ENCODE peak calls at places on chromosomes 7 and 10, in five cellular contexts. One of them, this sample, is unnamed.

GRCh38 chr10:33132626-33133025 is 174.6 kb upstream of the ITGB1 start:
- DNase-seq in COR-L47: no peak
- DNase-seq in ureter: no peak
- DNase-seq in T-cell: peak
- DNase-seq in HCEC 1CT: no peak
- DNase-seq in this sample: no peak

GRCh38 chr10:23063387-23064287 is 31.7 kb upstream of the MSRB2 start:
- DNase-seq in COR-L47: no peak
- DNase-seq in ureter: no peak
- DNase-seq in T-cell: no peak
- DNase-seq in HCEC 1CT: no peak
- DNase-seq in this sample: no peak

GRCh38 chr10:130136214-130137076 is at the start of gene GLRX3:
- DNase-seq in COR-L47: peak
- DNase-seq in ureter: peak
- DNase-seq in T-cell: peak
- DNase-seq in HCEC 1CT: peak
- DNase-seq in this sample: peak

GRCh38 chr7:34330308-34330707 is 327.7 kb upstream of the NPSR1 start:
- DNase-seq in COR-L47: no peak
- DNase-seq in ureter: no peak
- DNase-seq in T-cell: no peak
- DNase-seq in HCEC 1CT: no peak
- DNase-seq in this sample: no peak

GRCh38 chr7:114628362-114628761 is 213.7 kb downstream of the FOXP2 start:
- DNase-seq in COR-L47: no peak
- DNase-seq in ureter: no peak
- DNase-seq in T-cell: no peak
- DNase-seq in HCEC 1CT: no peak
- DNase-seq in this sample: no peak

GRCh38 chr10:103917326-103918052 is 495 bp downstream of the STN1 start:
- DNase-seq in COR-L47: no peak
- DNase-seq in ureter: peak
- DNase-seq in T-cell: no peak
- DNase-seq in HCEC 1CT: peak
- DNase-seq in this sample: no peak

GRCh38 chr10:116972136-116972535 is 32.9 kb downstream of the SHTN1 start:
- DNase-seq in COR-L47: no peak
- DNase-seq in ureter: no peak
- DNase-seq in T-cell: no peak
- DNase-seq in HCEC 1CT: no peak
- DNase-seq in this sample: no peak

GRCh38 chr7:131564640-131565039 is 8.2 kb upstream of the PODXL start:
- DNase-seq in COR-L47: no peak
- DNase-seq in ureter: no peak
- DNase-seq in T-cell: no peak
- DNase-seq in HCEC 1CT: no peak
- DNase-seq in this sample: no peak

GRCh38 chr10:127485153-127485857 is 63.8 kb upstream of the NPS start:
- DNase-seq in COR-L47: no peak
- DNase-seq in ureter: no peak
- DNase-seq in T-cell: no peak
- DNase-seq in HCEC 1CT: peak
- DNase-seq in this sample: no peak

GRCh38 chr7:25347360-25347759 is 119.1 kb upstream of the NPVF start:
- DNase-seq in COR-L47: no peak
- DNase-seq in ureter: no peak
- DNase-seq in T-cell: no peak
- DNase-seq in HCEC 1CT: no peak
- DNase-seq in this sample: no peak

GRCh38 chr7:10579561-10579960 is 394.1 kb upstream of the PHF14 start:
- DNase-seq in COR-L47: no peak
- DNase-seq in ureter: no peak
- DNase-seq in T-cell: no peak
- DNase-seq in HCEC 1CT: no peak
- DNase-seq in this sample: no peak

GRCh38 chr7:77482015-77482414 is 55.1 kb upstream of the PTPN12 start:
- DNase-seq in COR-L47: no peak
- DNase-seq in ureter: peak
- DNase-seq in T-cell: no peak
- DNase-seq in HCEC 1CT: no peak
- DNase-seq in this sample: no peak

GRCh38 chr7:81501220-81501619 is 268.6 kb downstream of the HGF start:
- DNase-seq in COR-L47: peak
- DNase-seq in ureter: no peak
- DNase-seq in T-cell: no peak
- DNase-seq in HCEC 1CT: peak
- DNase-seq in this sample: no peak

GRCh38 chr10:32059472-32059871 is 3.2 kb upstream of the KIF5B start:
- DNase-seq in COR-L47: no peak
- DNase-seq in ureter: no peak
- DNase-seq in T-cell: no peak
- DNase-seq in HCEC 1CT: no peak
- DNase-seq in this sample: no peak

GRCh38 chr10:129627442-129627841 is 160.4 kb downstream of the MGMT start:
- DNase-seq in COR-L47: no peak
- DNase-seq in ureter: no peak
- DNase-seq in T-cell: no peak
- DNase-seq in HCEC 1CT: no peak
- DNase-seq in this sample: no peak

This sample was measured in coronary artery.